ENCODE peak calls at places on chromosomes 11 and 22, in four cellular contexts. F, E, G and J are unnamed samples.
A peak's percentile ranks its signal among the peaks of the same experiment; 100 is the strongest.

GRCh38 chr11:110573411-110573810 is 138.8 kb downstream of the ARHGAP20 start:
- DNase-seq in G (no peak), F (no peak), E (no peak), J (no peak)

GRCh38 chr22:46710842-46711241 is 27.2 kb downstream of the CERK start:
- DNase-seq in F (no peak), E (no peak), G (no peak), J (no peak)

GRCh38 chr11:42849362-42849761 is 462.4 kb upstream of the API5 start:
- DNase-seq in F (no peak), G (no peak), E (no peak), J (no peak)

GRCh38 chr22:46538816-46539163 is 1.4 kb upstream of the CELSR1 start:
- DNase-seq in G (peak; percentile 63), E (no peak), F (no peak), J (no peak)

GRCh38 chr11:12060385-12060980 is 49.9 kb upstream of the MICAL2 start:
- DNase-seq in E (no peak), F (no peak), G (no peak), J (no peak)

GRCh38 chr11:27217948-27218410 is 145.0 kb downstream of the CCDC34 start:
- DNase-seq in G (peak; percentile 88), E (peak; percentile 34), F (no peak), J (no peak)

GRCh38 chr22:26608129-26608528 is 9.7 kb downstream of the CRYBB1 start:
- DNase-seq in E (no peak), G (no peak), F (no peak), J (no peak)

GRCh38 chr11:8581300-8581699 is 12.7 kb downstream of the STK33 start:
- DNase-seq in G (peak; percentile 30), E (no peak), F (no peak), J (no peak)

GRCh38 chr22:33893486-33893885 is 26.8 kb downstream of the LARGE1 start:
- DNase-seq in G (no peak), E (no peak), F (no peak), J (no peak)

GRCh38 chr11:35615911-35616900 is 2.1 kb upstream of the FJX1 start:
- DNase-seq in G (peak; percentile 74), F (no peak), E (no peak), J (no peak)

GRCh38 chr11:44011797-44012196 is 36.0 kb upstream of the ACCSL start:
- DNase-seq in G (peak; percentile 66), E (no peak), F (no peak), J (no peak)

GRCh38 chr11:65404210-65404609 is 17.8 kb downstream of the FRMD8 start:
- DNase-seq in F (no peak), E (no peak), G (no peak), J (no peak)

GRCh38 chr11:48064306-48064705 is 83.9 kb downstream of the PTPRJ start:
- DNase-seq in F (no peak), G (peak; percentile 80), E (no peak), J (no peak)

GRCh38 chr22:29481265-29482000 is 1.4 kb downstream of the NEFH start:
- DNase-seq in F (no peak), E (peak; percentile 54), G (no peak), J (no peak)

GRCh38 chr22:42581762-42582716 is 28.3 kb downstream of the SERHL2 start:
- DNase-seq in F (peak; percentile 84), E (peak; percentile 75), G (peak; percentile 59), J (peak; percentile 65)

GRCh38 chr22:35301370-35301874 is 1.7 kb downstream of the TOM1 start:
- DNase-seq in E (no peak), G (peak; percentile 96), F (no peak), J (peak; percentile 97)

GRCh38 chr11:6681949-6682348 is 1.2 kb downstream of the MRPL17 start:
- DNase-seq in G (peak; percentile 28), E (no peak), F (peak; percentile 17), J (no peak)

GRCh38 chr11:122322369-122322768 is 206.4 kb upstream of the BLID start:
- DNase-seq in G (peak; percentile 74), F (no peak), E (no peak), J (no peak)

GRCh38 chr22:40898850-40899357 is 37.0 kb upstream of the DNAJB7 start:
- DNase-seq in E (no peak), G (peak; percentile 67), F (no peak), J (no peak)

GRCh38 chr11:24683578-24683977 is 186.7 kb downstream of the LUZP2 start:
- DNase-seq in E (no peak), G (no peak), F (no peak), J (no peak)

GRCh38 chr11:3867209-3868071 is 12.0 kb downstream of the STIM1 start:
- DNase-seq in E (peak; percentile 75), F (no peak), G (no peak), J (no peak)

GRCh38 chr11:114258696-114259095 is 37.5 kb upstream of the NNMT start:
- DNase-seq in G (no peak), E (no peak), F (no peak), J (no peak)

GRCh38 chr11:31412946-31413345 is 43.3 kb downstream of the DNAJC24 start:
- DNase-seq in G (peak; percentile 78), E (no peak), F (no peak), J (no peak)

GRCh38 chr22:37972527-37972926 is 11.8 kb downstream of the SOX10 start:
- DNase-seq in E (no peak), F (no peak), G (no peak), J (no peak)

GRCh38 chr22:35991168-35991567 is 37.5 kb downstream of the RBFOX2 start:
- DNase-seq in G (peak; percentile 88), F (no peak), E (no peak), J (no peak)

GRCh38 chr22:23484651-23485050 is 95.4 kb downstream of the IGLL1 start:
- DNase-seq in G (no peak), E (no peak), F (no peak), J (no peak)

GRCh38 chr11:80593981-80594380 is 1153.2 kb upstream of the TENM4 start:
- DNase-seq in F (no peak), G (peak; percentile 44), E (no peak), J (no peak)

GRCh38 chr11:2862395-2862949 is 23.1 kb downstream of the CDKN1C start:
- DNase-seq in G (no peak), F (no peak), E (no peak), J (no peak)

GRCh38 chr11:7664867-7665266 is 8.4 kb downstream of the CYB5R2 start:
- DNase-seq in G (no peak), F (no peak), E (no peak), J (no peak)

GRCh38 chr11:121321614-121322243 is 29.2 kb downstream of the SC5D start:
- DNase-seq in E (peak; percentile 14), G (peak; percentile 1), F (peak; percentile 67), J (no peak)

GRCh38 chr11:47508595-47509555 is 44.1 kb downstream of the CELF1 start:
- DNase-seq in G (no peak), E (peak; percentile 38), F (no peak), J (no peak)

DNA sequence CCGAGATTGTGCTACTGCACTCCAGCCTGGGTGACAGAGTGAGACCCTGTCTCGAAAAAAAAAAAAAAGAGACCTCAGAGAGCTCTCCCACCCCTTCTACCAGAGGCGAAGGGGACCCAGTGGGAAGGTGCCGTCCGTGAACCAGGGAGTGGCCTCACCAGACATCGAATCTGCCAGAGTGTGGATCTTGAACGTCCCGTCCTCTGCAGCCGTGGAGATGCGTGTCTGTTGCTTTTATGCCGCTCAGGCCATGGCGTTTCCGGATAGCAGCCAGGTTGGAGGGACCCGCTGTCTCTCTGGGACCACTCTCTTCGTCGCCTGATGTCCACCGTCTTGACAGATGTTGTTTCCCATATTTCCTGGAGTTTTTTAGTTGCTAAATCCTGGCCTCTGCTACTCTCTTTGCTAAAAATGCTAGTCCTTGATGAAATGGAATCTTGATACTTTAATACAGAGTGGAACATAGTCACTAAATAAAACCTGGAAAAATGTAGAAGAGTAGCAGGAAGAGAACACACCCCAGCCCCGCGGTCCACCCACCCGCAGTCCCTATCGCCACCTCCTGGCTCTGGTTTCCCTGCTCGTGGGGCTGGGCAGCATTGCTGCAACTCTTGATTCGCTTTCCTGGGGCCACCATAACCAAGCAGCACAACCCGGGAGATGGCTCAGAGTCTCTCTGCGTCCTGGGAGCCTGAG is 12.0 kb upstream of the MUC6 start:
- DNase-seq in E (no peak), G (no peak), F (peak; percentile 47), J (no peak)
- TF ChIP-seq CTCF in E (no peak), G (no peak), F (peak; percentile 54), J (no peak)

DNA sequence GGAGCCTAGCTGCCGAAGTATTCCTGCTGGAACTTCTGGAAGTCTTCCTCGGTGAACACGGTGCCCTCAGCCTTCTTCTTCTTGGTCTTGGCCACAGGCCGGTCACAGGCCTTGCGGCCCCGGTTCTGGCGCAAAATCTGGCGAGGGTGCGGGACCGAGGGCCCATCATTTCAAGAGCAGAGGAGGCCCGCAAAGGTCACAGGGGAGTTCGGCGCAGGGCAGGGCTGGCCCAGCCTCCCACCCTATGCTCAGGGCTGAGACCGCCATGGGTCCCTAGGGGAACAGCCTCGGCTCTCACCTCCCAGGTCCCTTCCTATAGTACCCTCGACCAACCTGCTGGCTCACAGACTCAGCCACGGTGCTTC is 3.1 kb downstream of the RPS19BP1 start:
- DNase-seq in G (no peak), E (no peak), F (no peak), J (no peak)
- TF ChIP-seq CTCF in G (no peak), E (no peak), F (no peak), J (peak; percentile 67)

GRCh38 chr11:128961645-128962044 is 19.0 kb upstream of the TP53AIP1 start:
- DNase-seq in G (no peak), F (no peak), E (no peak), J (no peak)

GRCh38 chr11:128957204-128957482 is 14.5 kb upstream of the TP53AIP1 start:
- DNase-seq in G (no peak), F (no peak), E (no peak), J (no peak)

GRCh38 chr11:128953151-128953550 is 10.5 kb upstream of the TP53AIP1 start:
- DNase-seq in F (no peak), G (no peak), E (no peak), J (no peak)

DNA sequence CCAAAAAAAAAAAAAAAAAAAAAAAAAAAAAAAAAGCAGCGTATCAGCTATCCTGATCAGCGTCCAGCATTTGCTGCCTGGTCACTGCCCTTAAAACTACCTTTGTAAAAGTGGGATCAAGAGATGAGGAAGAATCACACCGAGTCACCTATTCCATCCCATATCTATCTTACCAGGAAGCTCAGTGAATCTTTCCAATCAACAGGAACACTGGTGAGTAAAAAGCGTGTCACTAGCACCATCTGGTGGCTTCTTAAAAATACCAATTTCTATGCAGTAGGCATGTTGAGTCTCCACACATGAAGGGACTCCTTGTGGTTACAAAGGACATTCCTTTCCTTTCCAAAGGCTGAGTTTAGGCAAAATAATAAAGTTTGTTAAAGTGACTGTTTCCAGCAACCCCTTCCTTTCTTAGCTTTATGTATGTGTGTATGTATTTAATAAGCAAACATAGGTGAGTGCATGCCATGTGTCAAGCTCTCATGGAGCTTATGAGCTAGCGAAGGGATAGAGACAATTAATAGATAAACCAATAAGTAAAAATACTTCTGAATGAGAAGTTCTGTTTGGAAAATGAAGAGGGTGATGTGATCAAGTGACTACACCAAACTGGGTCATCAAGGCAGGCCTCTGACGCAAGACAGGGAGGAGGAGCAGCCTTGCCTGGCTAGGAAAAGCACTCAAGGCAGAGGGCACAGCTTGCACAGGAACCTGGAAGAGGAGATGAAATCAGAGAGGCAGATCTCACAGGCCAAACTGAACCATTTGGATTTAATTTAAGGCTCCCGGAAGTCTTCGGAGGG is 13.9 kb upstream of the TP53AIP1 start:
- DNase-seq in G (peak; percentile 78), E (peak; percentile 53), F (peak; percentile 55), J (no peak)
- TF ChIP-seq CTCF in G (peak; percentile 88), E (peak; percentile 48), F (peak; percentile 58), J (peak; percentile 83)

DNA sequence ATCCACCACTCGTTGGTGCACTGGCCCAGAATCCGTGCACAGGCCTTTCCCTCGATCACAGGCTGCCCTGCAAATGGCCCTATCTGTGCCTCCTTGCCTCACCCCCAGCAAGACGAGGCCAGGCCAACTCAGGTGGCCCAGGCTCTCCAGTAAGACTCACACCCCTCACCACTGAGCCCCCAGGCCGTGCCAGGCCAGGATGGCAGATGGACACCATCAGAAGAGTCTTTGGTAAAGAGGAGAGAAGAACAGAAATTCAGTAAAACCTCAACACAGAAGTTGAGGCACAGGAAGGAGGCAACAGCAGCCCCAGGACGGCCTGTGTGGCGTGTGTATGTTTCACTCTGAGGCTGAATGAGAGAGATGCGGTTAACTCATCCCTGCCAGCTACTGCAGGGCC is 54.0 kb upstream of the WNT11 start:
- DNase-seq in F (no peak), G (no peak), E (no peak), J (no peak)
- TF ChIP-seq CTCF in F (no peak), G (no peak), E (no peak), J (no peak)